ENCODE peak calls at places on chromosome 1, in seven cellular contexts. K is mesendoderm, Q is IMR-90, R is H9, Z is H1, L is mesenchymal stem cell, A is trophoblast cell. Y is an unnamed sample.
A peak's percentile ranks its signal among the peaks of the same experiment; 100 is the strongest.

GRCh38 chr1:5891736-5892135 is 100.5 kb downstream of the NPHP4 start:
- DNase-seq in K (no peak), Q (peak; percentile 25), R (no peak), Z (no peak), L (no peak), A (no peak), Y (no peak)

GRCh38 chr1:107058245-107059032 is 2.0 kb downstream of the PRMT6 start:
- DNase-seq in K (peak; percentile 5), Q (no peak), R (no peak), Z (no peak), L (no peak), A (no peak), Y (no peak)

GRCh38 chr1:212955098-212955497 is 4.8 kb downstream of the VASH2 start:
- DNase-seq in K (no peak), Q (no peak), R (no peak), Z (no peak), L (no peak), A (no peak), Y (no peak)

GRCh38 chr1:183310753-183311465 is 107.3 kb downstream of the NMNAT2 start:
- DNase-seq in K (no peak), Q (no peak), R (no peak), Z (no peak), L (peak; percentile 49), A (no peak), Y (no peak)

GRCh38 chr1:12466816-12467215 is 151.2 kb downstream of the DHRS3 start:
- DNase-seq in K (no peak), Q (no peak), R (no peak), Z (no peak), L (no peak), A (no peak), Y (no peak)

GRCh38 chr1:199087081-199087614 is 448.3 kb downstream of the PTPRC start:
- DNase-seq in K (no peak), Q (peak; percentile 12), R (no peak), Z (no peak), L (peak; percentile 4), A (no peak), Y (no peak)

GRCh38 chr1:54767526-54767925 is 3.2 kb upstream of the PARS2 start:
- DNase-seq in K (no peak), Q (no peak), R (no peak), Z (no peak), L (no peak), A (no peak), Y (no peak)

GRCh38 chr1:244450597-244451538 is 841 bp downstream of the ADSS2 start:
- DNase-seq in K (peak; percentile 40), Q (peak; percentile 89), R (peak; percentile 31), Z (no peak), L (peak; percentile 77), A (peak; percentile 27), Y (peak; percentile 32)

GRCh38 chr1:13731897-13732296 is 31.9 kb downstream of the PRDM2 start:
- DNase-seq in K (no peak), Q (no peak), R (no peak), Z (no peak), L (no peak), A (no peak), Y (no peak)

GRCh38 chr1:2529776-2530500 is at the start of gene HES5:
- DNase-seq in K (no peak), Q (no peak), R (peak; percentile 61), Z (peak; percentile 67), L (no peak), A (no peak), Y (peak; percentile 96)

GRCh38 chr1:116333171-116334014 is 39.7 kb upstream of the ATP1A1 start:
- DNase-seq in K (no peak), Q (no peak), R (no peak), Z (no peak), L (no peak), A (peak; percentile 68), Y (no peak)

GRCh38 chr1:159914252-159915018 is 10.9 kb downstream of the TAGLN2 start:
- DNase-seq in K (peak; percentile 56), Q (no peak), R (no peak), Z (no peak), L (no peak), A (peak; percentile 87), Y (no peak)

GRCh38 chr1:19384113-19384512 is 72.0 kb downstream of the SLC66A1 start:
- DNase-seq in K (no peak), Q (peak; percentile 43), R (no peak), Z (no peak), L (no peak), A (no peak), Y (no peak)

GRCh38 chr1:92473781-92474495 is 12.8 kb downstream of the GFI1 start:
- DNase-seq in K (peak; percentile 84), Q (no peak), R (no peak), Z (no peak), L (no peak), A (no peak), Y (no peak)

GRCh38 chr1:93338426-93338825 is 7.3 kb upstream of the DR1 start:
- DNase-seq in K (no peak), Q (peak; percentile 95), R (no peak), Z (no peak), L (peak; percentile 55), A (peak; percentile 79), Y (no peak)

GRCh38 chr1:214717323-214717722 is 114.3 kb downstream of the CENPF start:
- DNase-seq in K (no peak), Q (no peak), R (no peak), Z (no peak), L (no peak), A (no peak), Y (no peak)

GRCh38 chr1:214719207-214719606 is 116.2 kb downstream of the CENPF start:
- DNase-seq in K (no peak), Q (peak; percentile 20), R (no peak), Z (no peak), L (no peak), A (no peak), Y (no peak)

GRCh38 chr1:214715126-214715525 is 112.1 kb downstream of the CENPF start:
- DNase-seq in K (no peak), Q (no peak), R (no peak), Z (no peak), L (no peak), A (no peak), Y (no peak)

GRCh38 chr1:214718724-214719123 is 115.7 kb downstream of the CENPF start:
- DNase-seq in K (no peak), Q (peak; percentile 87), R (no peak), Z (no peak), L (no peak), A (no peak), Y (no peak)

GRCh38 chr1:214720561-214720960 is 117.6 kb downstream of the CENPF start:
- DNase-seq in K (no peak), Q (peak; percentile 82), R (no peak), Z (no peak), L (no peak), A (no peak), Y (no peak)
- H3K23ac ChIP-seq in K (no peak overlapping the region), Q (no peak overlapping the region), R (no peak overlapping the region), Z (no peak overlapping the region), L (no peak overlapping the region), A (no peak overlapping the region), Y (no peak overlapping the region)

GRCh38 chr1:245566952-245567351 is 412.2 kb downstream of the KIF26B start:
- DNase-seq in K (no peak), Q (no peak), R (no peak), Z (no peak), L (peak; percentile 79), A (no peak), Y (no peak)

GRCh38 chr1:245575710-245576109 is 420.9 kb downstream of the KIF26B start:
- DNase-seq in K (peak; percentile 60), Q (peak; percentile 8), R (no peak), Z (no peak), L (peak; percentile 33), A (no peak), Y (no peak)

GRCh38 chr1:245572709-245573108 is 417.9 kb downstream of the KIF26B start:
- DNase-seq in K (no peak), Q (no peak), R (no peak), Z (no peak), L (no peak), A (no peak), Y (no peak)

GRCh38 chr1:245576323-245576722 is 421.5 kb downstream of the KIF26B start:
- DNase-seq in K (peak; percentile 57), Q (no peak), R (no peak), Z (no peak), L (no peak), A (no peak), Y (no peak)

GRCh38 chr1:245571872-245572294 is 417.1 kb downstream of the KIF26B start:
- DNase-seq in K (no peak), Q (no peak), R (no peak), Z (no peak), L (no peak), A (no peak), Y (peak; percentile 24)
- H3K23ac ChIP-seq in K (no peak overlapping the region), Q (no peak overlapping the region), R (no peak overlapping the region), Z (no peak overlapping the region), L (no peak overlapping the region), A (no peak overlapping the region), Y (no peak overlapping the region)

DNA sequence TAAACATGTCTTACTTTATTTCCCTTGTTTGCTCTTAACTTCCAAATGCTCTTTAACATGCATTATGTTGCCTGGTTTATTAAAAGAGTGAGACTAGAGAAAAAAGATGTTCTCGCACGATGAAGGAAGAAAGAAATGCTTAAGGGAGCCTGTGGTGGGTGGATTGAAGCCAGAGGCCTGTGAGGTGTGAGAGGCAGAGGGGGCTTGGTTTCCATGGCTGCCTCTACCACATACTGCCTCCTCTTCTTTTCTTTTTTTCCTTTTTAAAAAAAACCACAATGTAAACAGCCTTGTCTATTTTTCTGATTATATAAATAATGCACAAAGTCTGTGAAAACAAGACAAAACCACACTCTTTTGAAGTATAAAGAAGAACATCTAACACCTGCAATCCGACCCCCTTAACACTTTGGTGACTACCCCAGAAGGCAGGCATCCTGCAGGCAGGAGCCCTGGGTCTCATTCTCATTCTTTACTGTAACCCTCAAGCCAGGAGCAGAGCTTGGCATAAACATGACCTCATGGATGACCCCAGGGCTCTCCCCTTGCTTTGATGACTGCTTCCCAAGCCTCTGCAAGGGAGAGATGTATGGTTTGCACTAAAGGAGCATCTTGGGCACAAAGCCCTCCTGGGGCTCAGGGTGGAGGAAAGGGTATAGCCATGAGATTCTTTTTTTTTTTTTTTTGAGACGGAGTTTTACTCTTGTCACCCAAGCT is 10.1 kb upstream of the PARP1 start:
- DNase-seq in K (no peak), Q (no peak), R (peak; percentile 29), Z (peak; percentile 46), L (peak; percentile 28), A (no peak), Y (no peak)
- H3K23ac ChIP-seq in K (no peak overlapping the region), Q (no peak overlapping the region), R (no peak overlapping the region), Z (no peak overlapping the region), L (no peak overlapping the region), A (no peak overlapping the region), Y (no peak overlapping the region)

GRCh38 chr1:10278880-10279279 is 68.5 kb downstream of the KIF1B start:
- DNase-seq in K (no peak), Q (no peak), R (no peak), Z (no peak), L (no peak), A (no peak), Y (no peak)
- H3K23ac ChIP-seq in K (no peak overlapping the region), Q (no peak overlapping the region), R (no peak overlapping the region), Z (no peak overlapping the region), L (no peak overlapping the region), A (no peak overlapping the region), Y (no peak overlapping the region)

Y was measured in neuronal stem cell.